ENCODE peak calls at places on chromosome 16, in four cellular contexts. J is foreskin fibroblast, A is GM23338, X is Peyer's patch. G is an unnamed sample.

GRCh38 chr16:86180780-86181179 is 281.8 kb downstream of the IRF8 start:
- DNase-seq in X (no peak), A (no peak), J (no peak), G (no peak)

GRCh38 chr16:50737420-50737959 is 4.4 kb upstream of the CYLD start:
- DNase-seq in X (no peak), J (peak; percentile 45), A (no peak), G (no peak)

GRCh38 chr16:50841081-50841886 is 99.4 kb downstream of the CYLD start:
- DNase-seq in J (no peak), X (no peak), A (peak; percentile 78), G (no peak)

GRCh38 chr16:31128711-31129567 is 6.6 kb downstream of the PRSS8 start:
- DNase-seq in A (no peak), X (peak; percentile 87), J (no peak), G (no peak)

GRCh38 chr16:87864331-87864989 is 4.8 kb downstream of the SLC7A5 start:
- DNase-seq in X (no peak), A (peak; percentile 52), J (no peak), G (no peak)

GRCh38 chr16:987846-988245 is 6.3 kb downstream of the SOX8 start:
- DNase-seq in J (no peak), A (no peak), X (no peak), G (no peak)

GRCh38 chr16:48503779-48504178 is 106.2 kb downstream of the N4BP1 start:
- DNase-seq in A (no peak), X (peak; percentile 62), J (peak; percentile 81), G (no peak)

GRCh38 chr16:89720520-89720858 is 209 bp downstream of the VPS9D1 start:
- DNase-seq in A (peak; percentile 67), J (no peak), X (peak; percentile 82), G (no peak)

GRCh38 chr16:87538594-87538993 is 45.8 kb upstream of the ZCCHC14 start:
- DNase-seq in A (no peak), X (no peak), J (no peak), G (no peak)

GRCh38 chr16:85829751-85830445 is 30.4 kb downstream of the COX4I1 start:
- DNase-seq in J (no peak), A (no peak), X (peak; percentile 69), G (no peak)

GRCh38 chr16:31427441-31428276 is 501 bp downstream of the COX6A2 start:
- DNase-seq in X (peak; percentile 78), J (peak; percentile 21), A (peak; percentile 55), G (no peak)

GRCh38 chr16:30858829-30859423 is 35.0 kb downstream of the BCL7C start:
- DNase-seq in A (no peak), J (no peak), X (no peak), G (no peak)

GRCh38 chr16:86913886-86914285 is 335.5 kb downstream of the FOXL1 start:
- DNase-seq in J (no peak), A (no peak), X (no peak), G (no peak)

GRCh38 chr16:11796227-11797165 is 562 bp downstream of the ZC3H7A start:
- DNase-seq in X (peak; percentile 79), A (peak; percentile 68), J (peak; percentile 52), G (no peak)

GRCh38 chr16:51989637-51990230 is 557.2 kb downstream of the TOX3 start:
- DNase-seq in A (no peak), J (no peak), X (no peak), G (no peak)

GRCh38 chr16:55915116-55915827 is 40.1 kb upstream of the CES5A start:
- DNase-seq in A (no peak), J (no peak), X (no peak), G (no peak)

GRCh38 chr16:191783-192294 is 11.6 kb downstream of the HBQ1 start:
- DNase-seq in J (no peak), A (no peak), X (no peak), G (no peak)

GRCh38 chr16:88865742-88866141 is 718 bp downstream of the PABPN1L start:
- DNase-seq in X (no peak), A (no peak), J (no peak), G (no peak)

GRCh38 chr16:57736419-57737281 is 1.1 kb downstream of the KATNB1 start:
- DNase-seq in J (peak; percentile 77), A (peak; percentile 73), X (peak; percentile 68), G (peak; percentile 28)

GRCh38 chr16:739560-740458 is 988 bp downstream of the CIAO3 start:
- DNase-seq in J (no peak), A (no peak), X (no peak), G (no peak)

GRCh38 chr16:11743308-11744074 is 834 bp upstream of the TXNDC11 start:
- DNase-seq in X (peak; percentile 75), A (no peak), J (peak; percentile 58), G (no peak)

GRCh38 chr16:76201385-76201784 is 75.8 kb upstream of the CNTNAP4 start:
- DNase-seq in A (no peak), J (no peak), X (no peak), G (no peak)

GRCh38 chr16:12025926-12026325 is 49.4 kb downstream of the SNX29 start:
- DNase-seq in J (no peak), X (no peak), A (no peak), G (no peak)

GRCh38 chr16:9050102-9050830 is 41.2 kb upstream of the HAPSTR1 start:
- DNase-seq in X (no peak), A (peak; percentile 93), J (no peak), G (no peak)

GRCh38 chr16:11023640-11024039 is 79.3 kb downstream of the CLEC16A start:
- DNase-seq in A (no peak), X (no peak), J (no peak), G (no peak)

GRCh38 chr16:53881371-53881770 is 177.4 kb downstream of the FTO start:
- DNase-seq in A (no peak), X (no peak), J (peak; percentile 38), G (no peak)

GRCh38 chr16:53886482-53887378 is 182.8 kb downstream of the FTO start:
- DNase-seq in A (no peak), J (no peak), X (no peak), G (no peak)

GRCh38 chr16:53884748-53885147 is 180.8 kb downstream of the FTO start:
- DNase-seq in J (no peak), X (no peak), A (no peak), G (no peak)

GRCh38 chr16:53878216-53878615 is 174.3 kb downstream of the FTO start:
- DNase-seq in X (no peak), A (no peak), J (no peak), G (no peak)

GRCh38 chr16:53882310-53882709 is 178.4 kb downstream of the FTO start:
- DNase-seq in X (no peak), A (peak; percentile 41), J (no peak), G (no peak)
- TF ChIP-seq CTCF in X (no peak), A (no peak), J (no peak), G (no peak)

GRCh38 chr16:13391337-13391736 is 489.9 kb downstream of the SHISA9 start:
- DNase-seq in A (no peak), J (no peak), X (no peak), G (no peak)

GRCh38 chr16:13392341-13392740 is 490.9 kb downstream of the SHISA9 start:
- DNase-seq in J (no peak), X (no peak), A (peak; percentile 24), G (no peak)

GRCh38 chr16:13393816-13394215 is 492.4 kb downstream of the SHISA9 start:
- DNase-seq in A (no peak), J (no peak), X (no peak), G (no peak)

GRCh38 chr16:13390986-13391305 is 489.5 kb downstream of the SHISA9 start:
- DNase-seq in A (no peak), X (no peak), J (no peak), G (no peak)

DNA sequence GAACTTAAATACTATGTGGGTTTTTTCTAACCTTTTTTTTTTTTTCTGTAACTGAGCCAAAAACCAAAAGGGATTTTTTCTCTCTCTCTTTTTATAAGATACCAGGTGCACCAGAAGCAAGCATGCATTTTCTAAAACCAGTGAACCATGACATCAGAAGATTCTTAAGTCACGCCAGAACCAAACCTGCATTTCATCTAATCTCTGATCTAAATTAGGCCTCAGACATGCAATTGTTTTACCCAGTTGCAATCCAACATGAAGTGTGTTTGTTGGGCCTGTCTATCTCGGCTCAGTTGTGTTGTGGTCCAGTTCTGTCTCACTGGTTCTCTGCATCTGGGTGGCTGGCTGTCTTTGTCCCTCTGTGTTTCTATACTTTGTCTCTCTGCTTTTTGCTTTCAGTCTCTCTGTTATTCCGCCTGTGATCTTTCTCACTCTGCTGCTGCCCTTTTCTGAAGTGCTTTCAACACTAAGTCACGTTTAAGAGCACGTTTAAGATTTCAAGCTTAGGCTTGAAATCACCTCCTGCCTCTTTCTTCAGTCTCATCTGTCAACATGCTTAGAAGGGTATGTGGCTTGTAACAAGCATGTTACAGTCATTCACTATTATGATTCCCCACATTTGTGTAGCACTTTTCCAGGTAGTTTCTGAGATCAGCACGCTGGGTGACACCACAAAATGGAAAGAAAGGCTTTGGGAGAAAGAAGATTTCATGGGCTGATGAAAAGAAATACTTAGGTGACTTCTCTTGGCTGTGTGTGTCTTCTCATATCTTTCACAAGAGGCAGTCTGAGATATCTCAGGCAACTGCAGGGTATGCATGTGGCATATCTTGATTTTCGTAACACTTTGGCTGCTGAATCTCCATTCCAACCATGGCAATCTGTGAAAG is 488.9 kb downstream of the SHISA9 start:
- DNase-seq in A (no peak), X (no peak), J (no peak), G (no peak)
- H3K4me3 ChIP-seq in A (no peak overlapping the region), X (no peak overlapping the region), J (no peak overlapping the region), G (no peak overlapping the region)

GRCh38 chr16:82801361-82801760 is 174.6 kb downstream of the CDH13 start:
- DNase-seq in J (peak; percentile 55), X (no peak), A (no peak), G (no peak)
- TF ChIP-seq CTCF in J (no peak), X (no peak), A (no peak), G (no peak)

DNA sequence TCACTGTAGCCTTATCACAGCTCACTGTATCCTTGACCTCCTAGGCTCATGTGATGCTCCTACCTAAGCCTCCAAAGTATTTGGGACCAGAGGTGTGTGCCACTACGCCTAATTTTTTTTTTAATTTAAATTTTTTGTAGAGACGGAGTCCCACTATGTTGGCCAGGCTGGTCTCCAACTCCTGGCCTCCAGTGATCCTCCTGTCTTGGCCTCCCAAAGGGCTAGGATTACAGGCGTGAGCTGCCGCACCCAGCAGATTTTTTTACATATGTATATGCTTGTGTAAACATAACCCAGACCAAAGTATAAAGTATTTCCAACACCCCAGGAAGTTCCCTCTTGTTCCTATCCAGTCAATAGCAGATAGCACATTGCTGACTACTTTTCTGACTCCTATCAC is 1.7 kb upstream of the PGP start:
- DNase-seq in A (no peak), J (no peak), X (no peak), G (no peak)
- H3K4me3 ChIP-seq in A (peak overlapping the region; percentile 69), J (no peak overlapping the region), X (no peak overlapping the region), G (no peak overlapping the region)